ENCODE peak calls at places on chromosomes 4 and X, in nine cellular contexts. I, D, T, H, A, Q, F, C and W are unnamed samples.

GRCh38 chrX:45070116-45071007 is 130.3 kb downstream of the DIPK2B start:
- DNase-seq in I (no peak), C (no peak), T (peak), H (no peak), A (peak), D (no peak), F (no peak), Q (no peak), W (no peak)

GRCh38 chr4:100174985-100175383 is 15.3 kb downstream of the DDIT4L start:
- DNase-seq in D (no peak), F (no peak), H (no peak), T (no peak), Q (no peak), A (no peak), C (no peak), I (no peak), W (no peak)

GRCh38 chr4:12016729-12017128 is 588.0 kb upstream of the HS3ST1 start:
- DNase-seq in D (no peak), Q (no peak), C (no peak), I (no peak), F (no peak), H (no peak), A (no peak), T (no peak), W (no peak)

GRCh38 chr4:124785645-124786044 is 73.1 kb upstream of the ANKRD50 start:
- DNase-seq in T (no peak), H (no peak), C (no peak), F (no peak), Q (no peak), A (no peak), D (no peak), I (no peak), W (no peak)

GRCh38 chr4:47528651-47529050 is 43.6 kb downstream of the ATP10D start:
- DNase-seq in A (no peak), T (no peak), I (no peak), H (no peak), C (no peak), F (no peak), D (no peak), Q (no peak), W (no peak)

GRCh38 chr4:124282301-124282898 is 430.1 kb downstream of the ANKRD50 start:
- DNase-seq in D (no peak), C (no peak), T (no peak), A (no peak), I (no peak), Q (no peak), H (no peak), F (no peak), W (no peak)

GRCh38 chr4:47032405-47033106 is 1.2 kb downstream of the GABRB1 start:
- DNase-seq in T (peak), D (peak), A (peak), C (no peak), I (no peak), F (peak), H (peak), Q (peak), W (peak)

GRCh38 chrX:120380699-120381098 is 18.8 kb downstream of the ATP1B4 start:
- DNase-seq in H (no peak), D (peak), I (no peak), C (peak), A (no peak), T (no peak), Q (no peak), F (peak), W (no peak)

GRCh38 chr4:151540728-151541437 is 131.9 kb downstream of the FHIP1A start:
- DNase-seq in H (no peak), C (no peak), T (peak), I (no peak), D (no peak), F (no peak), A (peak), Q (no peak), W (no peak)

GRCh38 chr4:7967501-7968261 is 28.0 kb upstream of the AFAP1 start:
- DNase-seq in C (no peak), D (no peak), I (no peak), Q (no peak), F (no peak), A (no peak), H (no peak), T (peak), W (no peak)

GRCh38 chrX:318068-318738 is 393 bp downstream of the GTPBP6 start:
- DNase-seq in H (peak), C (peak), Q (peak), F (peak), D (peak), A (peak), T (peak), I (peak), W (no peak)

GRCh38 chr4:80367737-80368136 is 32.2 kb downstream of the CFAP299 start:
- DNase-seq in F (no peak), T (no peak), Q (no peak), D (no peak), C (no peak), H (no peak), I (no peak), A (no peak), W (no peak)

GRCh38 chrX:1397441-1397840 is 5.5 kb upstream of the SLC25A6 start:
- DNase-seq in C (no peak), I (no peak), D (no peak), F (no peak), T (no peak), Q (no peak), H (peak), A (no peak), W (no peak)

GRCh38 chrX:72395252-72395651 is 89.5 kb upstream of the CITED1 start:
- DNase-seq in F (no peak), I (no peak), Q (no peak), C (no peak), T (no peak), H (no peak), D (no peak), A (no peak), W (no peak)

GRCh38 chr4:37646237-37646636 is 39.9 kb downstream of the RELL1 start:
- DNase-seq in H (peak), A (no peak), Q (no peak), I (no peak), T (no peak), D (no peak), C (no peak), F (no peak), W (no peak)

GRCh38 chrX:133335027-133335426 is 80.3 kb downstream of the GPC4 start:
- DNase-seq in I (no peak), C (no peak), T (peak), Q (peak), H (no peak), A (peak), F (no peak), D (no peak), W (peak)

DNA sequence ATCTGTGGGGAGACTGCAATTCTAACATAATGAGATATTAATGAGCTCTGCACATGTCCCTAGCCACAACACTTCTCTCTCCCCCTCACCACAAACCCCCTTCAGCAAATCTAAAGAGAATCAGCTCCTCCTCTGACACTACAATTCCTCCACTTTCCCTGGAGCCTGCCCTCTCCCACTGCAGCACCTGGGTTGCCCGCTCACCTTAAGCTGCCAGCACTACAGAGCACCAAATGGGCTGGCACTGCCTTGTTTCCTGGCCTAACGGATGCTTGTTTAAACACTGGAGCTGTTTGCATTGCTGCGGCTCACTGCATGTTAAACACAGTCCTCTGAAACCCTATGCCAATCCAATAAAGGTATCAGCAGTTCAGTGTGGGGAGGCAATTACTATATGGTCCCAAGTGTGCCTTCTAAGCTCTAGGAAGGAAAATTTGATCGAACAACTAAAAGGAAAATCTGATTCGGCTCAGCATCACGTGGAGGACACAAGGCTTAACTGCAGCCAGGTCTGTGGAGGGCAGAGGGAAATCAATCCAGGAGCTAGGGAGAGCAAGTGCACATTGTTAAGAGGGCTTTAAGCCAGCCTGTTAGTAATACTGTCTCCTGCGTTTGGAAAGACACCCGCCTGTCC is 232.3 kb downstream of the MAML3 start:
- DNase-seq in Q (no peak), C (no peak), A (no peak), I (no peak), T (peak), F (no peak), D (no peak), H (peak), W (no peak)
- H3K27ac ChIP-seq in Q (peak), C (no peak), A (no peak), I (no peak), T (no peak), F (no peak), D (no peak), H (peak), W (no peak)

GRCh38 chr4:15466596-15466995 is 3.1 kb upstream of the CC2D2A start:
- DNase-seq in F (no peak), D (no peak), I (no peak), Q (no peak), C (no peak), H (no peak), T (no peak), A (no peak), W (no peak)

GRCh38 chr4:15470149-15470520 is 453 bp downstream of the CC2D2A start:
- DNase-seq in C (no peak), Q (no peak), A (no peak), F (no peak), T (no peak), I (no peak), D (no peak), H (no peak), W (no peak)

DNA sequence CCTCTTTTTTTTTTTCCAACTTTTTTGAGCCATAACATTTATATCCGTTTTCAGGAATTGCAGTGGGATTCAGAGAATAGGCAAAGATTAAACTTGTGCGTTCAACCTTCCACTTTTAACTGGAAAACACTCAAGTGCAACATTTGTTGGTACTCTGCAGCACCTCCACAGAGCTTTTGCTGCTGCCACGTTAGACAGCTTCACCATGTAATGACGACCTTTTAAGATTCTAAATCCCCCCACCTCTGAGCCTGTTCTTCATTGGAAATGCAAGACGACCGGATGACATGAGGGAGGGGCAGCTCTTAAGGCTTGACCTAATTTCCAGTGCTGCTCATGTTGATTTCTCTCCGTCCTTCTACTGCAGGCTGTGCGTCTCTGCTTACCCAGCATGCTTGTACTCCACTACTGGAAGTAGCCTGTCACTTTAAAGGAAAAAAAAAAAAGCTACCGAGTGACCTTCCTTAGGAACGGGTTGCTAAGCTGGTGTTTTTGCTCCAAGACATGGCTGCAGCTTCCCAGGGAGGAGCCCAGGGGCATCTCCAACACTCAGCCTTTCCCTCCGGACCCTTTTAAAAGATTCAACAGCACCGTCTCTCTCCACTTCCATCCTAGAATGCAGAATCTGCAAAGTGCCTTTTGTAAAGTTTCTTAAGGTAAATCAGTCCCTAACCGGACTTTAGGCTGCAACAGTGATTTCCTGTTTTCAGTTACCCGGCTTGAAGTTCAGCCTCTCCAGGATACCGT is at the start of gene CC2D2A:
- DNase-seq in T (no peak), I (no peak), H (no peak), C (no peak), Q (peak), A (peak), F (no peak), D (no peak), W (no peak)
- H3K27ac ChIP-seq in T (no peak), I (peak), H (no peak), C (no peak), Q (no peak), A (peak), F (no peak), D (no peak), W (peak)

DNA sequence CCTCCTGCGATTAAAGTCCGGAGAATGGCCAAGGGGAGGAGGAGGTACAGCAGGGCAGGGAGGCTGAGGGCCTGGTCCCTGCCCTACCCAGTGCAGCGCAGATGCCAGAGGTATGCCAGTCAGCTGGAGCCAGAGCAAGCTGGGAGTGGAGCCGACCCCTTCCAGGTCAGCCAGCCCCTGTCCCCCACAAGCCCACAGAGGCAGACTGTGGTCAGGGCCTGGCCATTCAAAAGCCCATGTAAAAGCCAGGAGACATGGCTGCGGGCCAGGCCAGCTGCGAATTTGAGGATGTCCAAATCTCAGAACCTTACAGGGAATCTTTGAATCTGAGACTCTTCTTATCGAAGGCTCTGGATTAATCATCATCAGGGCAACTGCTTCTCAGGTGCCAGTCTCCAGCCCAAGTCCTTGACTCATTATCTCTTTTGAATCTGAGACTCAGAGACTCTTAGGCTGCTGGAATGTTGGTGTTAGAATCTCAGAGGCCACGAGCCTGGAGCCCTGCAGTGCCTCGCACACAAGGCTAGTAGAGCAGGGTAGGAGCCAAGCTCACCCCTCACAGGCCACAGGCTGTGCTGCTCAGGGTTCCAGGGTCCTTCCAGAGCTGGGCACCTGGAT is 572 bp downstream of the IQSEC2 start:
- DNase-seq in D (no peak), A (peak), F (no peak), I (no peak), T (peak), C (no peak), Q (peak), H (no peak), W (no peak)
- H3K27ac ChIP-seq in D (no peak), A (peak), F (no peak), I (peak), T (peak), C (no peak), Q (peak), H (no peak), W (no peak)

GRCh38 chrX:139388234-139388633 is 142.3 kb upstream of the F9 start:
- DNase-seq in I (no peak), F (no peak), C (no peak), T (no peak), D (no peak), Q (no peak), A (no peak), H (no peak), W (no peak)

GRCh38 chrX:139382529-139382928 is 148.0 kb upstream of the F9 start:
- DNase-seq in D (no peak), H (no peak), A (no peak), T (no peak), F (no peak), C (no peak), I (no peak), Q (no peak), W (no peak)
- H3K27ac ChIP-seq in D (no peak), H (no peak), A (no peak), T (no peak), F (no peak), C (no peak), I (no peak), Q (no peak), W (no peak)

GRCh38 chrX:23434356-23434884 is 99.8 kb downstream of the PTCHD1 start:
- DNase-seq in H (no peak), D (no peak), A (peak), Q (peak), T (peak), F (no peak), I (peak), C (no peak), W (peak)

GRCh38 chrX:23436875-23437274 is 102.2 kb downstream of the PTCHD1 start:
- DNase-seq in Q (no peak), I (no peak), C (peak), T (no peak), F (no peak), H (no peak), D (no peak), A (no peak), W (no peak)

GRCh38 chrX:23435108-23435507 is 100.5 kb downstream of the PTCHD1 start:
- DNase-seq in T (no peak), Q (no peak), F (no peak), A (no peak), I (no peak), C (no peak), H (no peak), D (no peak), W (no peak)

DNA sequence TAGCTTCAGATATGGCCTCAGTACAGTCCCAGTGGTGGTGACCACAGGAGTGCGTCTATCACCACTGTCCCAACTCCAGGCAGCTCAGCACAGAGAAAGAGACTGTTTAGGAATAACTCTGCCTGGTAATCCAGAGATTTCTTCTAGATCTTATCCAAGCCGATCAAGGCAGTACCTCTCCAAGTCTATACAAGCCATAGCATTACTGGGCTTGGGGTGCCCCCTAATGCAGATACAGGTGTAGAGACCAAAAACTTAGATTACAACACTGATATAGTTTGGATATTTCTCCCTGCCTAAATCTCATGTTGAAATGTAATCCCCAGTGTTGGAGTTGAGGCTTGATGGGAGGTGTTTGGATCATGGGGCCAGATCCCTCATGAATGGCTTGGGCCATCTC is 100.9 kb downstream of the PTCHD1 start:
- DNase-seq in I (no peak), D (no peak), T (no peak), A (no peak), F (no peak), H (no peak), Q (no peak), C (no peak), W (no peak)
- H3K27ac ChIP-seq in I (peak), D (no peak), T (no peak), A (no peak), F (no peak), H (no peak), Q (no peak), C (no peak), W (no peak)

GRCh38 chr4:168632246-168632832 is 135.5 kb downstream of the PALLD start:
- DNase-seq in Q (no peak), A (no peak), H (no peak), I (no peak), C (no peak), D (no peak), F (no peak), T (no peak), W (no peak)

GRCh38 chr4:168634276-168634802 is 137.5 kb downstream of the PALLD start:
- DNase-seq in I (no peak), T (no peak), Q (no peak), A (peak), F (no peak), C (no peak), D (no peak), H (no peak), W (no peak)

GRCh38 chr4:168631241-168632151 is 134.6 kb downstream of the PALLD start:
- DNase-seq in T (peak), A (peak), H (peak), Q (peak), C (no peak), I (no peak), F (no peak), D (no peak), W (peak)

GRCh38 chr4:168633474-168633873 is 136.6 kb downstream of the PALLD start:
- DNase-seq in F (no peak), Q (no peak), T (no peak), H (no peak), D (no peak), C (no peak), A (no peak), I (no peak), W (no peak)

DNA sequence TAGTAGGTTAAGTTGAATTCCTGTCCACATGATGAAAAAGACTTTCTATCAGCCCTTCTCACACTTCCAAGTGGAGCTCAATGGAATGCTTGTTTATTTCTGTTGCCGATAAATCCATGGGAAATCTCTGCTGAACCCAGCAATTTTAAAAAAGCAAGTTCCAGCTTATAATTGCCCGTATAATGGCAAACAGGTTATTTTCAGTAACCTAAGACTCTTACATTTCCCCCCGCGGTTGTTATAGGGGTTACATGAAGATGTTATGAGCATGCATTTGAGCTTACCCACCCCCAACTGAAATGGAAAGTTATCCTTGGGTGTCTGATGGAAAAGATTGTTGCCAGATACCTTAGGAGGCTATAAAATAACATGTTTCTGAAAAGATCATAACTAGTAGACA is 136.2 kb downstream of the PALLD start:
- DNase-seq in Q (no peak), C (no peak), D (no peak), H (no peak), I (no peak), A (no peak), F (no peak), T (no peak), W (no peak)
- H3K27ac ChIP-seq in Q (no peak), C (no peak), D (no peak), H (no peak), I (peak), A (peak), F (no peak), T (no peak), W (no peak)